ENCODE peak calls at places on chromosome X, in four cellular contexts. M, G, F and N are unnamed samples.

GRCh38 chrX:72003811-72004750 is 93.4 kb downstream of the NHSL2 start:
- DNase-seq in M (no peak), G (no peak), F (peak), N (peak)

GRCh38 chrX:53330331-53330730 is 48.9 kb upstream of the IQSEC2 start:
- DNase-seq in M (no peak), G (no peak), F (no peak), N (no peak)

GRCh38 chrX:104370089-104370488 is 115.4 kb upstream of the ESX1 start:
- DNase-seq in M (no peak), G (peak), F (no peak), N (peak)

GRCh38 chrX:645024-645376 is 14.4 kb downstream of the SHOX start:
- DNase-seq in M (no peak), G (no peak), F (no peak), N (no peak)

GRCh38 chrX:110310896-110311295 is 7.0 kb downstream of the AMMECR1 start:
- DNase-seq in M (no peak), G (no peak), F (no peak), N (no peak)

GRCh38 chrX:31606796-31607195 is 535.0 kb upstream of the FTHL17 start:
- DNase-seq in M (no peak), G (no peak), F (no peak), N (no peak)

GRCh38 chrX:13747836-13748235 is 13.3 kb downstream of the OFD1 start:
- DNase-seq in M (peak), G (peak), F (peak), N (peak)

GRCh38 chrX:69179380-69179911 is 14.2 kb upstream of the PJA1 start:
- DNase-seq in M (no peak), G (no peak), F (peak), N (no peak)

GRCh38 chrX:134244043-134244442 is 7.1 kb downstream of the CCDC160 start:
- DNase-seq in M (no peak), G (peak), F (peak), N (no peak)

DNA sequence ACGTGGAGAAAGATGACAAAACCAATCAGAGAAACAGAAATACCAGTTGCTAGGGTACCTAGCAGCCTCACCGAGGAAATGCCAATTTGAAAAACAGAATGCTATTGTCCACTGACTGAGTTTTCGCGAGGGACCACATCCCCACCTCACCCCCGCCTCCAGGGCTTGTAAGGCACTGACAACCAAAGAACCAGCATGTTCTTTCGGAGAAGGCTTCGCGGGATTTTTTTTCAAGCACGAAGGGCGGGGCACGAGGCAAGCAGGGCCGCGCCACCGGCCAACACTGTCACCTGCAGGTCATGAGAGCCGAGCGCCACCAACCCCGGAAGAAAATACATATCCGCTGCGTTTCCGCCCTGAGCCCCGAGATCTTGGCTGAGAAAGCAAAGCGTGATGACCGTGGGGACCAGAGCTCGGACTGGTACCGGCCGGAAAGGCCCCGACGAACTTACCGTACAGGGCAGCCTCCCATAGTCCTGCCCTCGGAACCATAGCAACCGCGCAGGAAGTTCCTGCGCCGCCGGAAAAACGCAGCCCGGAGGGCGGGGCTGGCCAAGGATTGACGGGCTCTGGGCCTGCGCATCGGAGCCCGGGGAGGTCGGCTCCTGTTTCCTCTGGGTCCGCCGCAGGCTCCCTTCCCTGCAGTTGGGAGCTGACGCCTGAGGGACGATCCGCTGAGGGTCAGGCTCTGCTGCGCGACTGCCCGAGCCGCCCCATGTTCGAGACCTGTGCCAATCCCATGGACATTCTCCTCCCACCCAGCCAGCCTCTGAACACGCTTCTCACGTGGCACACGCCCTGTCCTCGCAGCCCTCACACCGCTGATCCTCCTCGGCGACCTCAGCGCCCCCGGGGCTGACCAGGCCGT is 59.2 kb upstream of the PAGE5 start:
- DNase-seq in M (peak), G (peak), F (peak), N (peak)
- H3K4me3 ChIP-seq in M (peak), G (peak), F (peak), N (peak)

DNA sequence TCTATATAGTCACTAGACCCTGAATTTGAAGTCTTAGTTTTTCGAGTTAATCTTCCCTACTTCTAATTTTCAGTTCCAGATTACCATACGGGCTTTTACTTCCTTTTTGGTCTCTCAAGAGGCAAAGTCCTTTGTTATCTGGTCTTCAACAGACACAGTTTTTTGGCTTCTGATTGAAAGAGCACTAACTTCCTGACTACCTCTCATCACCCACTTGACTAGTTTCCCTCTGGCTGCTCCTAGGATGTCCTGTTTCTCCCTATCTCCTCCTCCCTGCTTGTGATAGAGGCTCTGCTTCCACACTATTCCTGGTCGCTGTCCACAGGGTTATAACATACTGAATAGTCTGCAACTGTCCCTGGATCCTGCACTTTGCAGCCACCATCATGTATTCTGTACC is 16.7 kb upstream of the WDR44 start:
- DNase-seq in M (no peak), G (no peak), F (no peak), N (no peak)
- TF ChIP-seq CTCF in M (no peak), G (no peak), F (no peak), N (no peak)

GRCh38 chrX:17882680-17883079 is 21.6 kb upstream of the RAI2 start:
- DNase-seq in M (no peak), G (no peak), F (no peak), N (no peak)
- H3K4me3 ChIP-seq in M (no peak), G (no peak), F (no peak), N (no peak)

GRCh38 chrX:107107459-107107858 is 11.2 kb downstream of the RBM41 start:
- DNase-seq in M (no peak), G (no peak), F (peak), N (no peak)

GRCh38 chrX:107102980-107103379 is 15.6 kb downstream of the RBM41 start:
- DNase-seq in M (no peak), G (no peak), F (no peak), N (peak)
- TF ChIP-seq CTCF in M (no peak), G (peak), F (no peak), N (no peak)

GRCh38 chrX:40009890-40010289 is 87.9 kb downstream of the BCOR start:
- DNase-seq in M (no peak), G (no peak), F (no peak), N (no peak)
- H3K4me3 ChIP-seq in M (no peak), G (no peak), F (no peak), N (no peak)